ENCODE peak calls at places on chromosomes 11 and 22, in five cellular contexts. B is cardiac muscle cell, C is dorsolateral prefrontal cortex, P is kidney epithelial cell, M is BJ. G is an unnamed sample. For H3K27me3, the result is how much of the 10 kb centered on the place peaks cover.

GRCh38 chr11:123231263-123231662 is 36.2 kb upstream of the CLMP start:
- DNase-seq in M (peak), C (no peak), B (peak), P (no peak), G (no peak)

GRCh38 chr22:45672564-45673481 is 1.2 kb downstream of the ATXN10 start:
- DNase-seq in C (no peak), M (no peak), P (no peak), B (no peak), G (no peak)

GRCh38 chr11:70072471-70073187 is 5.5 kb upstream of the ANO1 start:
- DNase-seq in C (no peak), P (no peak), B (peak), M (no peak), G (no peak)

GRCh38 chr11:74332272-74332671 is 20.8 kb upstream of the P4HA3 start:
- DNase-seq in C (no peak), M (no peak), B (no peak), P (no peak), G (no peak)

GRCh38 chr11:19952101-19952605 is 208.1 kb downstream of the DBX1 start:
- DNase-seq in C (no peak), P (no peak), M (no peak), B (no peak), G (no peak)

GRCh38 chr22:50098052-50098451 is 8.2 kb downstream of the MOV10L1 start:
- DNase-seq in B (no peak), M (no peak), C (no peak), P (no peak), G (no peak)

GRCh38 chr22:49961601-49962011 is 1.0 kb downstream of the PIM3 start:
- DNase-seq in P (no peak), M (no peak), C (no peak), B (peak), G (no peak)

GRCh38 chr11:15910761-15911160 is 445.6 kb downstream of the SOX6 start:
- DNase-seq in M (no peak), B (no peak), P (no peak), C (no peak), G (no peak)

GRCh38 chr11:102345923-102346322 is 1.1 kb upstream of the BIRC2 start:
- DNase-seq in M (no peak), P (peak), B (peak), C (no peak), G (no peak)

GRCh38 chr11:66668653-66669430 is 8.8 kb downstream of the RBM4B start:
- DNase-seq in P (no peak), B (no peak), C (no peak), M (no peak), G (no peak)

GRCh38 chr11:102476812-102477211 is 24.2 kb upstream of the TMEM123 start:
- DNase-seq in P (no peak), B (peak), M (no peak), C (no peak), G (peak)

GRCh38 chr11:24779791-24780190 is 282.9 kb downstream of the LUZP2 start:
- DNase-seq in B (peak), P (no peak), C (no peak), M (no peak), G (no peak)

GRCh38 chr22:39392341-39392948 is 7.1 kb upstream of the TAB1 start:
- DNase-seq in M (no peak), C (peak), P (no peak), B (peak), G (no peak)

GRCh38 chr11:118146554-118146953 is 6.1 kb downstream of the SCN4B start:
- DNase-seq in B (no peak), M (no peak), C (no peak), P (no peak), G (no peak)
- H3K27me3 ChIP-seq in B (half or more), M (under half), C (under half), P (half or more), G (half or more)

DNA sequence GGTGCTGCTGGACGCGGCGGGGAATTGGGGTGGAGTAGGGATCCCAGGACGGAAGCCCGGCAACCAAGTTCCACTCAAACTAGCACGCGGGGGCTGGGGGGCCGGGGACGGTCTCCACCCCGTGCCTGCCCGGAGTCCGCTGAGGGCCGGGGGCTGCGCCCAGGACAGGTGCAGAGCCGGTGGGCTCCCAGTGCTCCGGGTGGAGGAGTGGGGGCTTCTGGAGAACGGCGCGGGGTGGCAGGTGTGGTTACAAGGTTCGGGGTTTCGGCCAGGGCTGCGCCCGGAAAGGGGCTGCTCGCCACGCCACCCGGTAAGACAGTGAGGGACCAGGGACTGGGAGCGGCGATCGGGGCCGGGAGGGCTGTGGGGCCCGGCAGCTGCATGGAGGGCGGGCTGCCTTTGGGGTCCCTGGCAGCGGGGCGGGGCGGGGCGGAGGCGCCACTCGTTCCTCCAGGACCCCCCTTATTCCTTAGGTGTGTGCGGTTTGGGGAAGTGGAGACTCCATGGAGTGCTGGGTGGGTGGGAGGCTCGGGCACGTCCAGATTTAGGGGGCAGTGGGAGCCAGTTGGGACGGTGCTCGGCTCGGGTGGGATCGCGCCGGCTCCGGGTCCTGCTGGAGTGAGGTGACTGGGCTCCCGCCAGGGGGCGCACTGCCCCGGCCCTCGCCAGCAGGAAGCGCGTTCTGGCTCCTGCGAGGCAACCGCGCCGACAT is 767 bp downstream of the TSPAN18 start:
- DNase-seq in C (peak), B (peak), M (no peak), P (no peak), G (peak)
- TF ChIP-seq CTCF in C (peak), B (peak), M (peak), P (peak), G (peak)

DNA sequence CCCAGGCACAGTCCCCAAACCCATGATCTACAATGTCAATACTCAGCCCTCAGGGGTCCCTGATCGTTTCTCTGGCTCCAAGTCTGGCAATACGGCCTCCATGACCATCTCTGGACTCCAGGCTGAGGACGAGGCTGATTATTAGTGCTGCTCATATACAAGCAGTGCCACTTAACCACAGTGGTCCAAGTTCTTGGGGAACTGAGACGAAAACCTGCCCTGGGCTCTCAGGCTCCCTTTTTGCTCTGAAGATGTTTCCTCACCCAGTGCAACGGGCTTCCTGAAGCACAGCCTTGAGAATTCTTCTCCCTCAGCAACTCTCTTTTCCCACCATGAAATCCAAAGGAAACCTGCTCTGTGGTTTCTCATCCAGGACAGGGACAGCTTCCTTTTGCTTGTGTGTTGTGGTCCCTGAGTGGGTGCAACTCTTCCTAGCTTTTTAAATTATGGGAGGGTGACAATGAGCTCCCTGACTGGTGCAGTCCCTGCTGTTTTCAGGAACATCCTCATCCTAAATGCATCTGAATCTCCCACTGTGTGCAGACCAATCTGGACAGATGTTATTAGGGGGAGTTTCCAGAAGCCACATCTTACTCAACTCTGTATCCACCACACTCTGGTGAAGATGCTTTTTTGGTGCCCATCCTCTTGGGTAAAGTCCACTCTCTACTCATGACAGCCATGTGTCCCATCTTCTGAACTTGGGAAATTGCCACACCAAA is 30.6 kb upstream of the IGLL5 start:
- DNase-seq in M (no peak), B (no peak), C (no peak), P (no peak), G (no peak)
- H3K27me3 ChIP-seq in M (under half), B (under half), C (under half), P (under half), G (under half)

GRCh38 chr11:11880179-11880578 is 38.4 kb downstream of the USP47 start:
- DNase-seq in M (no peak), B (no peak), P (no peak), C (no peak), G (no peak)

GRCh38 chr11:11871991-11872401 is 30.2 kb downstream of the USP47 start:
- DNase-seq in P (no peak), B (no peak), M (no peak), C (no peak), G (no peak)

DNA sequence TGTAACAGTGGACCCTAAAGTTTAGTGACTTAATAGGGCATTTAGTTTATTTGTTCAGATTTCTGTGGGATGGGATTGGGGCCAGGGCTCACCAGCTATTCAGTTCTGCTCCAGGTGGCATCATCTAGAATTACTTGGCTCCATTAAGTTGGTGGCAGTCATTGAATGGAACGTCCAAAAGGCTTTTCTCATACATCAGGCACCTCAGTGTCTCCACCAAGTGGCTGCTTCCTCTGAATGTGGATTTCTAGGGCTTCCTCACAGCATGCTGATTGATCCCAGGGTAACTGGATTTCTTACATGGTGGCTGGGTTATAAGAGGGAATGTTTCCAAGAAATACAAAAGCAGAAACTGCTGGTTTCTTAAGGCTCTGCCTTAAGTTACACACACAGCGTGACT is 34.7 kb downstream of the USP47 start:
- DNase-seq in M (no peak), P (no peak), C (no peak), B (no peak), G (no peak)
- TF ChIP-seq CTCF in M (peak), P (peak), C (no peak), B (peak), G (no peak)

DNA sequence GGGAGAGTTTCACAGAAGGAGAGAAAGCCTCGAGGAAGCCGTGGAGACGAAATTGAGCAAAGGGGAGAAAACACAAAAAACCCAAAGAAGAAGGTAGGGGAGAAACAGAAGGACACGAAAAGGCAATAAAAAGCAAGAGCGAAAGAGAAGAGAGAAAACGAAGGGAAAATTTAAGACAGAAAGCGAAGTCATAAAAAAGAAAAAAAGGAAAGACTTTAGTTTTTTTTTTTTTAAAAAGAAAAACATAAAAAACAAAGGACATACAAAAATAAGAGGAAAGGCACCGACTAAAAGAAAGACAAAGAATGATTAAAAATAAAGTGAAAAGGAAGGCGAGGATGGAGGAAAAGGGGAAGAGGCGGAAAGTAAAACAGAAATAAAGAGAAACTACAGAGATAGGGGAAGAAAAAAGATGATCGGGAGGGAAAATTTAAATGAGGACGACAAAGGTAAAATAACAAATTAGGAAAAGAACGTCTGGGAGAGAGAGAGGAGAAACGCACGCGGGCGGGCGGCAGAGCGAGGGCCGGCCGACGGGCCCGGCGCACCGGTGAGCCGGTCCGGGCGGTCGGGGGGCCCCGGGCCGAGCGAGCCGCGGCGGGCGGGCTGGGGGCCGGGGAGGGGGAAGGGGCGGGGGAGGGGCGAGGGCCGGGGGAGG is 455 bp upstream of the TBX1 start:
- DNase-seq in C (no peak), P (no peak), M (no peak), B (no peak), G (no peak)
- H3K27me3 ChIP-seq in C (half or more), P (half or more), M (under half), B (half or more), G (under half)